ENCODE peak calls at places on chromosomes 7 and 10, in four cellular contexts. H, B, Y and S are unnamed samples.

GRCh38 chr10:32379314-32379949 is 32.5 kb upstream of the EPC1 start:
- DNase-seq in B (no peak), H (peak; percentile 66), Y (peak; percentile 65), S (peak; percentile 43)

GRCh38 chr7:69801729-69802688 is 203.7 kb downstream of the AUTS2 start:
- DNase-seq in B (no peak), Y (no peak), H (no peak), S (no peak)

GRCh38 chr10:132648072-132648855 is 110.7 kb downstream of the INPP5A start:
- DNase-seq in Y (no peak), H (no peak), B (no peak), S (no peak)

GRCh38 chr7:121945849-121946238 is 72.9 kb downstream of the PTPRZ1 start:
- DNase-seq in H (no peak), Y (no peak), B (no peak), S (no peak)

GRCh38 chr10:24039897-24040296 is 169.0 kb upstream of the KIAA1217 start:
- DNase-seq in Y (no peak), B (no peak), H (no peak), S (no peak)

GRCh38 chr7:32892521-32893224 is 1.1 kb upstream of the KBTBD2 start:
- DNase-seq in B (no peak), H (peak; percentile 41), Y (peak; percentile 46), S (no peak)

GRCh38 chr7:94662548-94662947 is 6.6 kb upstream of the SGCE start:
- DNase-seq in Y (no peak), B (no peak), H (no peak), S (no peak)

GRCh38 chr7:127620406-127621233 is 2.7 kb upstream of the PAX4 start:
- DNase-seq in H (peak; percentile 33), Y (no peak), B (peak; percentile 73), S (no peak)

GRCh38 chr10:105974803-105975456 is 1189.6 kb downstream of the SORCS1 start:
- DNase-seq in Y (no peak), B (no peak), H (peak; percentile 2), S (no peak)

GRCh38 chr7:134943785-134944400 is 42.4 kb upstream of the AGBL3 start:
- DNase-seq in H (peak; percentile 63), Y (peak; percentile 44), B (no peak), S (peak; percentile 57)

GRCh38 chr7:47361229-47361628 is 220.7 kb downstream of the TNS3 start:
- DNase-seq in H (no peak), Y (no peak), B (no peak), S (no peak)

GRCh38 chr7:97027427-97028234 is 3.0 kb upstream of the DLX5 start:
- DNase-seq in H (peak; percentile 73), Y (peak; percentile 82), B (peak; percentile 88), S (peak; percentile 70)

GRCh38 chr10:86586516-86586915 is 64.9 kb upstream of the WAPL start:
- DNase-seq in H (no peak), Y (no peak), B (no peak), S (no peak)

GRCh38 chr10:86585726-86586048 is 64.1 kb upstream of the WAPL start:
- DNase-seq in Y (no peak), B (no peak), H (no peak), S (no peak)

GRCh38 chr10:86580549-86580886 is 58.9 kb upstream of the WAPL start:
- DNase-seq in Y (no peak), H (no peak), B (no peak), S (no peak)

GRCh38 chr10:86585037-86585725 is 63.6 kb upstream of the WAPL start:
- DNase-seq in B (peak; percentile 91), Y (peak; percentile 70), H (peak; percentile 73), S (peak; percentile 57)

DNA sequence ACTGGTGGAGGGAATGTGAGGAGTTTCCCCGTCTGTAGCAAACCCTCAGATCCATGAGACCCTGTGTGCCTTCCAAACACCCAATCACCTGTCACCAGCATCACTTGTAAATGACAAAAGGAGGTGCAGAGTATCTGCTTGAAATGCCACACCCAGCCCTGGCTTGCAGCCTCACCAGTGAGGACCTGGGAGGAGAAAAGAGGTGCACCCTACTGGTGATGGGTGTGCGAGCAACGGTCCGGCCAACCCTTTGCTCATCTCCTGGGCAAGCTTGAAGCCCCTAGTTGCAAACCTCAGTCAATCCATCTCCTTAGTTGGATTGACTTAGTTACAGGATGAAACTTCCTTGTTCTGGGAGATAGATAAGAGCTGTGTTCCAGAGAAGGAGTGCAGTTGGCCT is 62.4 kb upstream of the WAPL start:
- DNase-seq in H (peak; percentile 55), Y (peak; percentile 25), B (peak; percentile 61), S (peak; percentile 24)
- TF ChIP-seq PHF8 in H (no peak), Y (no peak), B (no peak), S (no peak)

GRCh38 chr10:77195101-77195500 is 442.5 kb downstream of the KCNMA1 start:
- DNase-seq in Y (no peak), H (peak; percentile 69), B (no peak), S (no peak)
- TF ChIP-seq PHF8 in Y (no peak), H (no peak), B (no peak), S (no peak)

GRCh38 chr10:78952018-78952417 is 116.7 kb upstream of the ZMIZ1 start:
- DNase-seq in B (no peak), Y (no peak), H (no peak), S (peak; percentile 60)

GRCh38 chr10:78953124-78954008 is 115.4 kb upstream of the ZMIZ1 start:
- DNase-seq in B (no peak), Y (peak; percentile 74), H (no peak), S (no peak)

GRCh38 chr10:78950656-78951587 is 117.8 kb upstream of the ZMIZ1 start:
- DNase-seq in H (no peak), B (no peak), Y (no peak), S (no peak)

GRCh38 chr10:78954009-78954297 is 114.8 kb upstream of the ZMIZ1 start:
- DNase-seq in Y (no peak), H (no peak), B (no peak), S (no peak)

DNA sequence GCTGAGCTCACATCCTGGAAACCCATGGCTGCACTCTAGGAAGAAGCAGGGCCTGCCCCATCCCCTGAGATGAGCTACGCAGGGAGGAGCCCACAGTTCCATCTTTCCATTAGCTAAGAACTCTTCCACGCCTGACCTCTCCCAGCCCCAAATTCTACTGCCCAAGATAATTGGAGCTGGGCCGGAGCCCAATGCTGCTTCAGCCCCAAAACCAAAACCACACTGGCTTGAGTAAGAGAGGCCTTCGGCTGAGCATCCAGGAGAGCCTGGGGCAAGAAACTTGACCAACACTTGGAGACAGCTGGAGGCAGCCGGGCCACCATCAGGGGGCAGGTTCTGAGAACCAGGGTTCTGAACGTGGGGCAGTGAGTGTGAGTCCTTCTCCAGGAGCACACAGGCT is 116.1 kb upstream of the ZMIZ1 start:
- DNase-seq in H (no peak), Y (no peak), B (no peak), S (no peak)
- TF ChIP-seq PHF8 in H (no peak), Y (no peak), B (no peak), S (no peak)

GRCh38 chr7:43441217-43441616 is 141.7 kb upstream of the STK17A start:
- DNase-seq in H (no peak), Y (no peak), B (no peak), S (no peak)
- TF ChIP-seq PHF8 in H (no peak), Y (no peak), B (no peak), S (no peak)

DNA sequence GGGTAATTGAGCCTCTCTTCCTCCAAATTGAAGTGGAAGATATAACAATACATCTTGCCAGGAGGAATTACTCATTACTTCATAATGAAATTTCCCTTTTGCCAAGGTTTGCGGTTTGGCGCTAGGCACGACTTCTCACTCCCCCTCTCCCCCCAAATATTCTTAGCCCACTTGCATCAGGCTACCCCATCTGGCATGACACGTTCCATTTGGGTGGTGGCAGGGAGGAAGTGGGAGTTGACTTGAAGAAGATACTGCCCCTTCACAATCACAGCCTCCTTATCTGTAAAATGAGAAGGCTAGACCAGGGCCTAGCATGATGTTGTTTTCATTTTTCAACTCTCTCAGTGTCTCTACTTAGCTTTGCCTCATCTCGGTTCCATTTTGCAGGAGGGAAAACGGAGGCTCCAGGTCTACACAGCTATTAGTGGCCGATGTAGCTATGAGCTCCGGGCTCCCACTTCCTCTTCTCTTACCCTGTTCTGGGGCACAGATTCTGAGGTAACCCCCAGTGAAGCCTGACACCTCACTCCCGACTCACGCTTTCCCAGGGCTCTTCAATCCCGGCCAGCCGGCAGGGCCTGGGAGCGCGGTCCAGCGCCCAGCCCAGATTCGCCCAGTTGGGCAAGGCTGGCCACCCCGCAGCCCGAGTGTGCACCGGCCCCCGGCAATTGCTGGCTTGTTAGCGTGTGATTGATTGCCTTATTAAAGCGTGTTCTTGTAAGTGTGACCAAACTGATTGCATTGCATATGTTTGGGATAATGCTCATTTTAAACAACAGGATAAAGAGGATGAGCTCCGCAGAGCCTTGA is 6.5 kb downstream of the EVX1 start:
- DNase-seq in Y (no peak), H (no peak), B (no peak), S (no peak)
- TF ChIP-seq PHF8 in Y (no peak), H (no peak), B (no peak), S (no peak)